ENCODE peak calls at places on chromosomes 12 and 14, in nine cellular contexts. X is fibroblast of the aortic adventitia; Q is hippocampal formation; G is naive thymus-derived CD4-positive, alpha-beta T cell; K is GM23338; D is frontal cortex; B is activated CD8-positive, alpha-beta memory T cell treated with anti-CD3 and anti-CD28 coated beads for 4 hours; J is COR-L47; O is stimulated activated CD4-positive, alpha-beta T cell treated with anti-CD3 and anti-CD28 coated beads, Interleukin-1b, Interleukin-23, amount 100 ng/mL, for 1 hour. H is an unnamed sample.

GRCh38 chr12:5807538-5808219 is 137.4 kb downstream of the ANO2 start:
- DNase-seq in X (no peak), Q (no peak), G (no peak), K (no peak), D (no peak), B (no peak), J (no peak), O (no peak), H (no peak)

GRCh38 chr14:101772770-101773169 is 11.3 kb downstream of the PPP2R5C start:
- DNase-seq in X (no peak), Q (no peak), G (no peak), K (no peak), D (no peak), B (no peak), J (no peak), O (no peak), H (no peak)

GRCh38 chr14:32421781-32422180 is 92.7 kb downstream of the AKAP6 start:
- DNase-seq in X (no peak), Q (no peak), G (no peak), K (no peak), D (no peak), B (no peak), J (no peak), O (no peak), H (no peak)

GRCh38 chr12:108151505-108152178 is 22.6 kb downstream of the WSCD2 start:
- DNase-seq in X (no peak), Q (no peak), G (no peak), K (no peak), D (no peak), B (no peak), J (no peak), O (no peak), H (no peak)

GRCh38 chr12:132923356-132923909 is 32.7 kb downstream of the ZNF605 start:
- DNase-seq in X (no peak), Q (no peak), G (no peak), K (no peak), D (no peak), B (no peak), J (no peak), O (no peak), H (no peak)

GRCh38 chr14:29222671-29223268 is 456.2 kb downstream of the FOXG1 start:
- DNase-seq in X (peak), Q (peak), G (no peak), K (peak), D (no peak), B (no peak), J (peak), O (no peak), H (no peak)

GRCh38 chr12:50505386-50505827 is 622 bp downstream of the DIP2B start:
- DNase-seq in X (peak), Q (no peak), G (peak), K (no peak), D (peak), B (no peak), J (no peak), O (no peak), H (no peak)

GRCh38 chr12:13079440-13079906 is 24.0 kb downstream of the GSG1 start:
- DNase-seq in X (no peak), Q (no peak), G (no peak), K (peak), D (no peak), B (no peak), J (no peak), O (no peak), H (no peak)

GRCh38 chr14:102513899-102514772 is 4.6 kb upstream of the ANKRD9 start:
- DNase-seq in X (no peak), Q (no peak), G (no peak), K (no peak), D (no peak), B (no peak), J (no peak), O (no peak), H (no peak)

GRCh38 chr12:94318178-94318577 is 141.5 kb downstream of the CEP83 start:
- DNase-seq in X (peak), Q (no peak), G (no peak), K (no peak), D (no peak), B (no peak), J (no peak), O (no peak), H (no peak)

GRCh38 chr12:104384141-104384880 is 72.4 kb upstream of the CHST11 start:
- DNase-seq in X (no peak), Q (no peak), G (no peak), K (no peak), D (no peak), B (no peak), J (no peak), O (no peak), H (peak)

GRCh38 chr14:71588576-71589215 is 343.5 kb upstream of the RGS6 start:
- DNase-seq in X (no peak), Q (no peak), G (no peak), K (no peak), D (no peak), B (no peak), J (no peak), O (no peak), H (no peak)

H was measured in Peyer's patch.